ENCODE peak calls at places on chromosome 2, in six cellular contexts. One of them, this sample, is unnamed.

GRCh38 chr2:106885981-106886915 is at the start of gene ST6GAL2:
- DNase-seq in lower leg skin: no peak
- DNase-seq in psoas muscle: no peak
- DNase-seq in transverse colon: no peak
- DNase-seq in body of pancreas: no peak
- DNase-seq in GM13976: peak
- DNase-seq in this sample: peak

GRCh38 chr2:160892204-160892603 is 268.0 kb upstream of the TANK start:
- DNase-seq in lower leg skin: no peak
- DNase-seq in psoas muscle: no peak
- DNase-seq in transverse colon: no peak
- DNase-seq in body of pancreas: no peak
- DNase-seq in GM13976: no peak
- DNase-seq in this sample: no peak

GRCh38 chr2:236882931-236883330 is 202.8 kb upstream of the COPS8 start:
- DNase-seq in lower leg skin: peak
- DNase-seq in psoas muscle: no peak
- DNase-seq in transverse colon: no peak
- DNase-seq in body of pancreas: no peak
- DNase-seq in GM13976: no peak
- DNase-seq in this sample: no peak

GRCh38 chr2:219947575-219947974 is 320.1 kb downstream of the SLC4A3 start:
- DNase-seq in lower leg skin: no peak
- DNase-seq in psoas muscle: no peak
- DNase-seq in transverse colon: no peak
- DNase-seq in body of pancreas: no peak
- DNase-seq in GM13976: no peak
- DNase-seq in this sample: no peak

GRCh38 chr2:38030590-38031326 is 45.2 kb downstream of the CYP1B1 start:
- DNase-seq in lower leg skin: no peak
- DNase-seq in psoas muscle: no peak
- DNase-seq in transverse colon: no peak
- DNase-seq in body of pancreas: no peak
- DNase-seq in GM13976: no peak
- DNase-seq in this sample: no peak

GRCh38 chr2:236165491-236166156 is 2.6 kb downstream of the GBX2 start:
- DNase-seq in lower leg skin: no peak
- DNase-seq in psoas muscle: no peak
- DNase-seq in transverse colon: no peak
- DNase-seq in body of pancreas: no peak
- DNase-seq in GM13976: peak
- DNase-seq in this sample: no peak

GRCh38 chr2:177543007-177543760 is 150.6 kb downstream of the AGPS start:
- DNase-seq in lower leg skin: no peak
- DNase-seq in psoas muscle: no peak
- DNase-seq in transverse colon: no peak
- DNase-seq in body of pancreas: peak
- DNase-seq in GM13976: no peak
- DNase-seq in this sample: no peak

GRCh38 chr2:234290671-234291070 is 206.2 kb downstream of the ARL4C start:
- DNase-seq in lower leg skin: peak
- DNase-seq in psoas muscle: no peak
- DNase-seq in transverse colon: peak
- DNase-seq in body of pancreas: peak
- DNase-seq in GM13976: no peak
- DNase-seq in this sample: no peak

GRCh38 chr2:113304702-113305101 is 26.0 kb upstream of the PAX8 start:
- DNase-seq in lower leg skin: no peak
- DNase-seq in psoas muscle: no peak
- DNase-seq in transverse colon: no peak
- DNase-seq in body of pancreas: no peak
- DNase-seq in GM13976: no peak
- DNase-seq in this sample: no peak

GRCh38 chr2:63497561-63497960 is 90.7 kb downstream of the WDPCP start:
- DNase-seq in lower leg skin: no peak
- DNase-seq in psoas muscle: no peak
- DNase-seq in transverse colon: no peak
- DNase-seq in body of pancreas: no peak
- DNase-seq in GM13976: no peak
- DNase-seq in this sample: no peak

GRCh38 chr2:177169810-177170514 is 42.6 kb upstream of the HNRNPA3 start:
- DNase-seq in lower leg skin: peak
- DNase-seq in psoas muscle: no peak
- DNase-seq in transverse colon: no peak
- DNase-seq in body of pancreas: no peak
- DNase-seq in GM13976: peak
- DNase-seq in this sample: no peak

GRCh38 chr2:229231469-229231868 is 39.6 kb downstream of the PID1 start:
- DNase-seq in lower leg skin: no peak
- DNase-seq in psoas muscle: no peak
- DNase-seq in transverse colon: no peak
- DNase-seq in body of pancreas: no peak
- DNase-seq in GM13976: no peak
- DNase-seq in this sample: no peak

GRCh38 chr2:18520605-18521031 is 39.8 kb downstream of the RDH14 start:
- DNase-seq in lower leg skin: peak
- DNase-seq in psoas muscle: peak
- DNase-seq in transverse colon: peak
- DNase-seq in body of pancreas: peak
- DNase-seq in GM13976: peak
- DNase-seq in this sample: peak

GRCh38 chr2:44004735-44005602 is 9.2 kb upstream of the LRPPRC start:
- DNase-seq in lower leg skin: no peak
- DNase-seq in psoas muscle: no peak
- DNase-seq in transverse colon: no peak
- DNase-seq in body of pancreas: peak
- DNase-seq in GM13976: no peak
- DNase-seq in this sample: no peak

GRCh38 chr2:101773137-101773536 is 75.6 kb downstream of the MAP4K4 start:
- DNase-seq in lower leg skin: no peak
- DNase-seq in psoas muscle: no peak
- DNase-seq in transverse colon: no peak
- DNase-seq in body of pancreas: no peak
- DNase-seq in GM13976: no peak
- DNase-seq in this sample: no peak
- TF ChIP-seq CTCF in lower leg skin: no peak
- TF ChIP-seq CTCF in psoas muscle: no peak
- TF ChIP-seq CTCF in transverse colon: no peak
- TF ChIP-seq CTCF in body of pancreas: no peak
- TF ChIP-seq CTCF in GM13976: no peak
- TF ChIP-seq CTCF in this sample: no peak

GRCh38 chr2:49255325-49256023 is 101.2 kb upstream of the FSHR start:
- DNase-seq in lower leg skin: no peak
- DNase-seq in psoas muscle: no peak
- DNase-seq in transverse colon: no peak
- DNase-seq in body of pancreas: no peak
- DNase-seq in GM13976: no peak
- DNase-seq in this sample: no peak
- TF ChIP-seq CTCF in lower leg skin: no peak
- TF ChIP-seq CTCF in psoas muscle: no peak
- TF ChIP-seq CTCF in transverse colon: no peak
- TF ChIP-seq CTCF in body of pancreas: no peak
- TF ChIP-seq CTCF in GM13976: no peak
- TF ChIP-seq CTCF in this sample: peak

GRCh38 chr2:211055438-211055837 is 499.0 kb downstream of the CPS1 start:
- DNase-seq in lower leg skin: no peak
- DNase-seq in psoas muscle: no peak
- DNase-seq in transverse colon: no peak
- DNase-seq in body of pancreas: no peak
- DNase-seq in GM13976: no peak
- DNase-seq in this sample: no peak
- TF ChIP-seq CTCF in lower leg skin: no peak
- TF ChIP-seq CTCF in psoas muscle: no peak
- TF ChIP-seq CTCF in transverse colon: no peak
- TF ChIP-seq CTCF in body of pancreas: no peak
- TF ChIP-seq CTCF in GM13976: no peak
- TF ChIP-seq CTCF in this sample: no peak

GRCh38 chr2:180227461-180227860 is 220.4 kb upstream of the CWC22 start:
- DNase-seq in lower leg skin: no peak
- DNase-seq in psoas muscle: no peak
- DNase-seq in transverse colon: no peak
- DNase-seq in body of pancreas: no peak
- DNase-seq in GM13976: no peak
- DNase-seq in this sample: no peak

GRCh38 chr2:180225118-180225517 is 218.0 kb upstream of the CWC22 start:
- DNase-seq in lower leg skin: no peak
- DNase-seq in psoas muscle: no peak
- DNase-seq in transverse colon: no peak
- DNase-seq in body of pancreas: no peak
- DNase-seq in GM13976: no peak
- DNase-seq in this sample: no peak

GRCh38 chr2:180219471-180219870 is 212.4 kb upstream of the CWC22 start:
- DNase-seq in lower leg skin: no peak
- DNase-seq in psoas muscle: no peak
- DNase-seq in transverse colon: no peak
- DNase-seq in body of pancreas: no peak
- DNase-seq in GM13976: no peak
- DNase-seq in this sample: no peak

DNA sequence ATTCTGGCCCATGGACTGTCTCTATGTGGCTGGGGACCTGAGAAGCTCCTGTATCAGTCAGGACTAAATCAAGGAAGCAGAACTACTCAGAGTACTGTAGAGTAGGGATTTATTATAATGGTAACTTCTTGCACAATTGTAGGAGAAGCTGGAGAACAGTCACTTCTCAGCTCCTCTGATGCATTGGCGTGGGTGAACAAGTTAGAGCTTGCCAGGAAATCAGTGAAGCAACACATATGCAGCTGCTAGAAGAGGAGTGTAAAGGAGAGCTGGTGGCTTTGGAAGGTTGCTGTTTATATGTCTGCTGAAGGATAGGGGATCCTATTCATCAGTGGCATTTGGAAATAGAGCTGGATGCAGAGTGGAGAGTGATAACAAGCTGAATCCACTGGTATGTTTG is 215.5 kb upstream of the CWC22 start:
- DNase-seq in lower leg skin: peak
- DNase-seq in psoas muscle: no peak
- DNase-seq in transverse colon: no peak
- DNase-seq in body of pancreas: peak
- DNase-seq in GM13976: no peak
- DNase-seq in this sample: no peak
- TF ChIP-seq CTCF in lower leg skin: no peak
- TF ChIP-seq CTCF in psoas muscle: no peak
- TF ChIP-seq CTCF in transverse colon: no peak
- TF ChIP-seq CTCF in body of pancreas: no peak
- TF ChIP-seq CTCF in GM13976: no peak
- TF ChIP-seq CTCF in this sample: no peak